ENCODE peak calls at places on chromosomes 3 and 15, in six cellular contexts. N is T47D, A is K562, U is substantia nigra, Z is ACHN, H is endothelial cell. E is an unnamed sample.

GRCh38 chr3:151197981-151198767 is 4.8 kb downstream of the GPR171 start:
- DNase-seq in N (no peak), A (no peak), H (no peak), Z (peak; percentile 8), U (no peak), E (no peak)

GRCh38 chr15:33442449-33442848 is 131.7 kb downstream of the RYR3 start:
- DNase-seq in A (no peak), Z (no peak), H (no peak), U (no peak), N (no peak), E (no peak)

GRCh38 chr3:160384639-160385312 is 14.2 kb downstream of the IFT80 start:
- DNase-seq in H (no peak), U (no peak), N (no peak), A (no peak), Z (no peak), E (no peak)

GRCh38 chr15:59436774-59437472 is 1.1 kb upstream of the FAM81A start:
- DNase-seq in N (no peak), H (no peak), U (no peak), Z (no peak), A (no peak), E (no peak)

GRCh38 chr3:136070953-136071949 is 105.7 kb downstream of the PPP2R3A start:
- DNase-seq in U (no peak), Z (peak; percentile 51), A (no peak), N (peak; percentile 80), H (peak; percentile 7), E (no peak)

GRCh38 chr15:23854535-23855252 is 167.6 kb upstream of the NDN start:
- DNase-seq in H (no peak), A (no peak), Z (no peak), U (no peak), N (no peak), E (no peak)

GRCh38 chr3:54859204-54859603 is 68.7 kb downstream of the LRTM1 start:
- DNase-seq in H (no peak), N (no peak), A (no peak), Z (peak; percentile 58), U (no peak), E (no peak)

GRCh38 chr3:197595470-197596185 is 39.9 kb upstream of the BDH1 start:
- DNase-seq in H (no peak), A (no peak), N (no peak), Z (no peak), U (no peak), E (no peak)

GRCh38 chr3:139460529-139460928 is 15.8 kb downstream of the RBP2 start:
- DNase-seq in A (no peak), H (no peak), N (no peak), Z (no peak), U (no peak), E (no peak)

GRCh38 chr15:68334661-68335124 is 57.1 kb downstream of the FEM1B start:
- DNase-seq in N (no peak), U (no peak), A (no peak), Z (no peak), H (no peak), E (no peak)

GRCh38 chr3:34957707-34958106 is 681.6 kb upstream of the ARPP21 start:
- DNase-seq in U (no peak), Z (no peak), H (no peak), N (no peak), A (no peak), E (no peak)

GRCh38 chr3:5479229-5479799 is 291.8 kb downstream of the EDEM1 start:
- DNase-seq in H (no peak), N (peak; percentile 9), U (no peak), A (peak; percentile 34), Z (no peak), E (no peak)

GRCh38 chr15:82680200-82681102 is 29.2 kb downstream of the AP3B2 start:
- DNase-seq in U (no peak), A (peak; percentile 98), N (peak; percentile 80), Z (peak; percentile 32), H (peak; percentile 47), E (peak; percentile 5)

GRCh38 chr15:52163321-52164190 is 27.6 kb downstream of the GNB5 start:
- DNase-seq in N (no peak), H (peak; percentile 41), U (no peak), A (peak; percentile 31), Z (no peak), E (no peak)